ENCODE peak calls at places on chromosomes 6 and 20, in eight cellular contexts. Y is sigmoid colon, P is ovary, R is body of pancreas, G is Peyer's patch, W is endothelial cell of umbilical vein, A is tibial nerve, L is right lobe of liver. M is an unnamed sample.

GRCh38 chr20:46823271-46823747 is 71.3 kb upstream of the EYA2 start:
- DNase-seq in Y (no peak), P (no peak), R (peak; percentile 59), G (peak; percentile 77), W (no peak), A (no peak), L (peak; percentile 80), M (no peak)

GRCh38 chr6:169386431-169387057 is 132.9 kb upstream of the THBS2 start:
- DNase-seq in Y (no peak), P (peak; percentile 47), R (no peak), G (no peak), W (no peak), A (no peak), L (no peak), M (no peak)

GRCh38 chr20:41800040-41800439 is 181.9 kb upstream of the CHD6 start:
- DNase-seq in Y (no peak), P (no peak), R (no peak), G (no peak), W (no peak), A (no peak), L (no peak), M (no peak)

GRCh38 chr20:20806121-20806820 is 93.8 kb upstream of the RALGAPA2 start:
- DNase-seq in Y (no peak), P (no peak), R (no peak), G (no peak), W (no peak), A (no peak), L (no peak), M (no peak)

GRCh38 chr6:135113855-135114254 is 59.2 kb upstream of the HBS1L start:
- DNase-seq in Y (no peak), P (no peak), R (no peak), G (no peak), W (no peak), A (no peak), L (no peak), M (no peak)

GRCh38 chr6:14992382-14992781 is 253.5 kb upstream of the JARID2 start:
- DNase-seq in Y (no peak), P (no peak), R (no peak), G (no peak), W (no peak), A (no peak), L (no peak), M (no peak)

GRCh38 chr20:22465622-22466446 is 118.5 kb downstream of the FOXA2 start:
- DNase-seq in Y (no peak), P (no peak), R (peak; percentile 39), G (no peak), W (no peak), A (no peak), L (peak; percentile 75), M (no peak)

GRCh38 chr6:148682990-148683389 is 63.8 kb upstream of the UST start:
- DNase-seq in Y (no peak), P (no peak), R (no peak), G (no peak), W (no peak), A (no peak), L (no peak), M (no peak)

GRCh38 chr6:124368131-124368530 is 564.5 kb downstream of the NKAIN2 start:
- DNase-seq in Y (no peak), P (no peak), R (no peak), G (no peak), W (no peak), A (no peak), L (no peak), M (no peak)

GRCh38 chr6:31070711-31071197 is 41.6 kb downstream of the C6orf15 start:
- DNase-seq in Y (no peak), P (peak; percentile 49), R (peak; percentile 58), G (no peak), W (peak; percentile 51), A (no peak), L (no peak), M (no peak)

GRCh38 chr20:13670160-13670559 is 31.4 kb upstream of the TASP1 start:
- DNase-seq in Y (no peak), P (no peak), R (no peak), G (no peak), W (no peak), A (no peak), L (no peak), M (no peak)

GRCh38 chr6:148657053-148657452 is 89.8 kb upstream of the UST start:
- DNase-seq in Y (no peak), P (no peak), R (no peak), G (no peak), W (no peak), A (no peak), L (no peak), M (no peak)

GRCh38 chr6:157665172-157665571 is 157.9 kb upstream of the SNX9 start:
- DNase-seq in Y (no peak), P (no peak), R (no peak), G (no peak), W (no peak), A (no peak), L (no peak), M (no peak)

GRCh38 chr20:37270586-37271420 is 9.2 kb upstream of the GHRH start:
- DNase-seq in Y (no peak), P (no peak), R (no peak), G (no peak), W (no peak), A (no peak), L (no peak), M (no peak)

GRCh38 chr20:22684072-22684762 is 99.8 kb upstream of the FOXA2 start:
- DNase-seq in Y (no peak), P (peak; percentile 59), R (peak; percentile 78), G (peak; percentile 59), W (peak; percentile 76), A (peak; percentile 53), L (no peak), M (peak; percentile 65)

GRCh38 chr6:43122146-43122545 is 46.0 kb downstream of the PTK7 start:
- DNase-seq in Y (no peak), P (no peak), R (no peak), G (no peak), W (no peak), A (no peak), L (no peak), M (no peak)

GRCh38 chr6:136921521-136921935 is 573 bp upstream of the SLC35D3 start:
- DNase-seq in Y (no peak), P (peak; percentile 25), R (peak; percentile 30), G (peak; percentile 52), W (peak; percentile 6), A (no peak), L (no peak), M (no peak)

GRCh38 chr6:3438190-3439167 is 18.4 kb downstream of the SLC22A23 start:
- DNase-seq in Y (peak; percentile 84), P (no peak), R (no peak), G (no peak), W (no peak), A (no peak), L (no peak), M (no peak)

GRCh38 chr6:10099086-10099499 is 315.8 kb downstream of the TFAP2A start:
- DNase-seq in Y (no peak), P (no peak), R (peak; percentile 52), G (no peak), W (no peak), A (no peak), L (peak; percentile 51), M (no peak)

GRCh38 chr6:40852667-40853383 is 186.2 kb downstream of the UNC5CL start:
- DNase-seq in Y (no peak), P (no peak), R (no peak), G (no peak), W (no peak), A (no peak), L (no peak), M (peak; percentile 4)

GRCh38 chr6:33075568-33076405 is at the start of gene HLA-DPB1:
- DNase-seq in Y (no peak), P (no peak), R (no peak), G (no peak), W (peak; percentile 80), A (no peak), L (no peak), M (peak; percentile 62)
- TF ChIP-seq POLR2A in Y (no peak), P (no peak), R (peak; percentile 34), G (peak; percentile 27), W (no peak), A (peak; percentile 47), L (peak; percentile 53), M (no peak)

GRCh38 chr6:76441850-76442249 is 369.4 kb upstream of the IMPG1 start:
- DNase-seq in Y (no peak), P (no peak), R (no peak), G (no peak), W (no peak), A (no peak), L (no peak), M (no peak)

GRCh38 chr6:76438768-76439167 is 366.3 kb upstream of the IMPG1 start:
- DNase-seq in Y (no peak), P (no peak), R (no peak), G (no peak), W (no peak), A (no peak), L (no peak), M (no peak)

GRCh38 chr6:76435174-76435573 is 362.7 kb upstream of the IMPG1 start:
- DNase-seq in Y (no peak), P (no peak), R (no peak), G (no peak), W (no peak), A (no peak), L (no peak), M (no peak)

GRCh38 chr6:76439811-76440210 is 367.3 kb upstream of the IMPG1 start:
- DNase-seq in Y (no peak), P (no peak), R (no peak), G (no peak), W (no peak), A (no peak), L (no peak), M (no peak)
- TF ChIP-seq POLR2A in Y (no peak), P (no peak), R (no peak), G (no peak), W (no peak), A (no peak), L (no peak), M (no peak)

GRCh38 chr6:116229287-116229913 is 24.5 kb downstream of the TSPYL4 start:
- DNase-seq in Y (peak; percentile 96), P (peak; percentile 87), R (peak; percentile 62), G (peak; percentile 53), W (peak; percentile 58), A (peak; percentile 77), L (peak; percentile 57), M (peak; percentile 29)
- TF ChIP-seq POLR2A in Y (no peak), P (no peak), R (no peak), G (no peak), W (no peak), A (no peak), L (no peak), M (no peak)

GRCh38 chr6:73586416-73586974 is 65.7 kb upstream of the EEF1A1 start:
- DNase-seq in Y (no peak), P (no peak), R (peak; percentile 20), G (no peak), W (peak; percentile 62), A (no peak), L (no peak), M (peak; percentile 59)

GRCh38 chr6:73580247-73581149 is 59.7 kb upstream of the EEF1A1 start:
- DNase-seq in Y (peak; percentile 93), P (peak; percentile 78), R (peak; percentile 56), G (peak; percentile 70), W (peak; percentile 99), A (peak; percentile 74), L (peak; percentile 75), M (peak; percentile 70)

GRCh38 chr6:73579851-73580246 is 59.0 kb upstream of the EEF1A1 start:
- DNase-seq in Y (no peak), P (no peak), R (peak; percentile 34), G (no peak), W (no peak), A (no peak), L (no peak), M (peak; percentile 60)

GRCh38 chr6:73581293-73581692 is 60.5 kb upstream of the EEF1A1 start:
- DNase-seq in Y (no peak), P (no peak), R (no peak), G (no peak), W (no peak), A (no peak), L (no peak), M (no peak)

GRCh38 chr6:73585566-73586415 is 65.0 kb upstream of the EEF1A1 start:
- DNase-seq in Y (no peak), P (no peak), R (peak; percentile 45), G (no peak), W (peak; percentile 91), A (no peak), L (no peak), M (peak; percentile 86)
- TF ChIP-seq POLR2A in Y (no peak), P (no peak), R (no peak), G (no peak), W (no peak), A (peak; percentile 60), L (no peak), M (peak; percentile 67)